ENCODE peak calls at places on chromosome X, in seven cellular contexts. One of them, this sample, is unnamed. For H3K9me3, the result is how much of the 10 kb centered on the place peaks cover.

GRCh38 chrX:25344191-25344936 is 328.6 kb upstream of the ARX start:
- DNase-seq in thoracic aorta: no peak
- DNase-seq in transverse colon: no peak
- DNase-seq in A549: no peak
- DNase-seq in H9: no peak
- DNase-seq in aorta: no peak
- DNase-seq in astrocyte: no peak
- DNase-seq in this sample: no peak

GRCh38 chrX:69045616-69046345 is 119.5 kb downstream of the PJA1 start:
- DNase-seq in astrocyte: no peak
- DNase-seq in aorta: no peak
- DNase-seq in thoracic aorta: no peak
- DNase-seq in H9: peak
- DNase-seq in A549: no peak
- DNase-seq in transverse colon: no peak
- DNase-seq in this sample: no peak

GRCh38 chrX:153971124-153971631 is 440 bp downstream of the HCFC1 start:
- DNase-seq in transverse colon: peak
- DNase-seq in H9: peak
- DNase-seq in aorta: peak
- DNase-seq in A549: peak
- DNase-seq in thoracic aorta: peak
- DNase-seq in astrocyte: peak
- DNase-seq in this sample: peak

GRCh38 chrX:120120223-120120622 is 4.5 kb upstream of the RHOXF1 start:
- DNase-seq in transverse colon: no peak
- DNase-seq in H9: no peak
- DNase-seq in aorta: no peak
- DNase-seq in A549: no peak
- DNase-seq in thoracic aorta: no peak
- DNase-seq in astrocyte: peak
- DNase-seq in this sample: no peak

GRCh38 chrX:31499120-31499519 is 427.3 kb upstream of the FTHL17 start:
- DNase-seq in thoracic aorta: no peak
- DNase-seq in transverse colon: no peak
- DNase-seq in aorta: no peak
- DNase-seq in A549: peak
- DNase-seq in astrocyte: peak
- DNase-seq in H9: no peak
- DNase-seq in this sample: no peak

GRCh38 chrX:152601848-152602616 is 35.7 kb upstream of the GABRQ start:
- DNase-seq in thoracic aorta: no peak
- DNase-seq in astrocyte: peak
- DNase-seq in A549: peak
- DNase-seq in transverse colon: no peak
- DNase-seq in aorta: no peak
- DNase-seq in H9: peak
- DNase-seq in this sample: no peak

GRCh38 chrX:153775631-153776595 is 4.9 kb upstream of the SRPK3 start:
- DNase-seq in A549: no peak
- DNase-seq in aorta: peak
- DNase-seq in astrocyte: no peak
- DNase-seq in thoracic aorta: no peak
- DNase-seq in transverse colon: no peak
- DNase-seq in H9: no peak
- DNase-seq in this sample: no peak

GRCh38 chrX:8244301-8244700 is 73.2 kb upstream of the VCX2 start:
- DNase-seq in astrocyte: peak
- DNase-seq in transverse colon: no peak
- DNase-seq in H9: no peak
- DNase-seq in thoracic aorta: no peak
- DNase-seq in A549: no peak
- DNase-seq in aorta: no peak
- DNase-seq in this sample: no peak

GRCh38 chrX:120736989-120737388 is 107.1 kb upstream of the C1GALT1C1 start:
- DNase-seq in transverse colon: no peak
- DNase-seq in astrocyte: peak
- DNase-seq in aorta: no peak
- DNase-seq in H9: no peak
- DNase-seq in A549: peak
- DNase-seq in thoracic aorta: no peak
- DNase-seq in this sample: no peak

GRCh38 chrX:12441376-12442128 is 303.3 kb downstream of the FRMPD4 start:
- DNase-seq in H9: no peak
- DNase-seq in transverse colon: no peak
- DNase-seq in aorta: no peak
- DNase-seq in thoracic aorta: no peak
- DNase-seq in astrocyte: peak
- DNase-seq in A549: no peak
- DNase-seq in this sample: no peak

GRCh38 chrX:22135171-22135711 is 103.1 kb downstream of the PHEX start:
- DNase-seq in transverse colon: no peak
- DNase-seq in thoracic aorta: no peak
- DNase-seq in A549: peak
- DNase-seq in astrocyte: peak
- DNase-seq in H9: no peak
- DNase-seq in aorta: no peak
- DNase-seq in this sample: no peak

GRCh38 chrX:109967151-109967550 is 35.8 kb upstream of the TMEM164 start:
- DNase-seq in aorta: no peak
- DNase-seq in H9: no peak
- DNase-seq in astrocyte: no peak
- DNase-seq in transverse colon: no peak
- DNase-seq in A549: no peak
- DNase-seq in thoracic aorta: no peak
- DNase-seq in this sample: no peak

GRCh38 chrX:46375831-46376230 is 169.4 kb downstream of the ZNF674 start:
- DNase-seq in A549: peak
- DNase-seq in H9: no peak
- DNase-seq in thoracic aorta: no peak
- DNase-seq in transverse colon: no peak
- DNase-seq in aorta: no peak
- DNase-seq in astrocyte: no peak
- DNase-seq in this sample: no peak

GRCh38 chrX:149383852-149384251 is 121.3 kb downstream of the IDS start:
- DNase-seq in A549: no peak
- DNase-seq in transverse colon: no peak
- DNase-seq in astrocyte: no peak
- DNase-seq in thoracic aorta: no peak
- DNase-seq in aorta: no peak
- DNase-seq in H9: no peak
- DNase-seq in this sample: no peak

GRCh38 chrX:7522860-7523259 is 320.1 kb upstream of the VCX start:
- DNase-seq in transverse colon: no peak
- DNase-seq in astrocyte: no peak
- DNase-seq in aorta: no peak
- DNase-seq in A549: no peak
- DNase-seq in thoracic aorta: no peak
- DNase-seq in H9: no peak
- DNase-seq in this sample: no peak

GRCh38 chrX:17525266-17525665 is 150.3 kb downstream of the NHS start:
- DNase-seq in thoracic aorta: no peak
- DNase-seq in aorta: no peak
- DNase-seq in H9: no peak
- DNase-seq in astrocyte: peak
- DNase-seq in transverse colon: no peak
- DNase-seq in A549: no peak
- DNase-seq in this sample: no peak

GRCh38 chrX:9859711-9860555 is 73.7 kb downstream of the SHROOM2 start:
- DNase-seq in thoracic aorta: no peak
- DNase-seq in transverse colon: no peak
- DNase-seq in A549: no peak
- DNase-seq in aorta: no peak
- DNase-seq in astrocyte: peak
- DNase-seq in H9: no peak
- DNase-seq in this sample: no peak

GRCh38 chrX:123720486-123720885 is 12.4 kb downstream of the THOC2 start:
- DNase-seq in A549: peak
- DNase-seq in thoracic aorta: no peak
- DNase-seq in aorta: no peak
- DNase-seq in H9: no peak
- DNase-seq in transverse colon: no peak
- DNase-seq in astrocyte: no peak
- DNase-seq in this sample: no peak

GRCh38 chrX:145178268-145178667 is 69.0 kb upstream of the SPANXN1 start:
- DNase-seq in A549: no peak
- DNase-seq in astrocyte: no peak
- DNase-seq in thoracic aorta: no peak
- DNase-seq in aorta: no peak
- DNase-seq in H9: no peak
- DNase-seq in transverse colon: no peak
- DNase-seq in this sample: no peak

GRCh38 chrX:107686792-107687191 is 58.5 kb downstream of the PRPS1 start:
- DNase-seq in H9: no peak
- DNase-seq in aorta: no peak
- DNase-seq in astrocyte: no peak
- DNase-seq in A549: no peak
- DNase-seq in thoracic aorta: no peak
- DNase-seq in transverse colon: no peak
- DNase-seq in this sample: no peak

GRCh38 chrX:13374364-13374763 is 54.5 kb upstream of the ATXN3L start:
- DNase-seq in aorta: no peak
- DNase-seq in transverse colon: no peak
- DNase-seq in A549: no peak
- DNase-seq in thoracic aorta: no peak
- DNase-seq in H9: no peak
- DNase-seq in astrocyte: no peak
- DNase-seq in this sample: no peak

GRCh38 chrX:104098151-104098808 is 14.0 kb upstream of the ZCCHC18 start:
- DNase-seq in thoracic aorta: no peak
- DNase-seq in A549: peak
- DNase-seq in aorta: no peak
- DNase-seq in astrocyte: peak
- DNase-seq in transverse colon: peak
- DNase-seq in H9: no peak
- DNase-seq in this sample: peak

GRCh38 chrX:23334871-23335599 is 386 bp downstream of the PTCHD1 start:
- DNase-seq in astrocyte: no peak
- DNase-seq in A549: no peak
- DNase-seq in transverse colon: no peak
- DNase-seq in thoracic aorta: no peak
- DNase-seq in aorta: no peak
- DNase-seq in H9: peak
- DNase-seq in this sample: no peak

GRCh38 chrX:1262369-1262768 is 6.2 kb upstream of the CSF2RA start:
- DNase-seq in A549: no peak
- DNase-seq in H9: peak
- DNase-seq in transverse colon: no peak
- DNase-seq in aorta: peak
- DNase-seq in thoracic aorta: no peak
- DNase-seq in astrocyte: no peak
- DNase-seq in this sample: no peak

GRCh38 chrX:1265061-1265460 is 3.6 kb upstream of the CSF2RA start:
- DNase-seq in transverse colon: no peak
- DNase-seq in A549: no peak
- DNase-seq in H9: no peak
- DNase-seq in thoracic aorta: no peak
- DNase-seq in astrocyte: no peak
- DNase-seq in aorta: no peak
- DNase-seq in this sample: no peak

GRCh38 chrX:1264556-1264955 is 4.1 kb upstream of the CSF2RA start:
- DNase-seq in A549: peak
- DNase-seq in H9: no peak
- DNase-seq in transverse colon: no peak
- DNase-seq in astrocyte: no peak
- DNase-seq in thoracic aorta: no peak
- DNase-seq in aorta: no peak
- DNase-seq in this sample: no peak

DNA sequence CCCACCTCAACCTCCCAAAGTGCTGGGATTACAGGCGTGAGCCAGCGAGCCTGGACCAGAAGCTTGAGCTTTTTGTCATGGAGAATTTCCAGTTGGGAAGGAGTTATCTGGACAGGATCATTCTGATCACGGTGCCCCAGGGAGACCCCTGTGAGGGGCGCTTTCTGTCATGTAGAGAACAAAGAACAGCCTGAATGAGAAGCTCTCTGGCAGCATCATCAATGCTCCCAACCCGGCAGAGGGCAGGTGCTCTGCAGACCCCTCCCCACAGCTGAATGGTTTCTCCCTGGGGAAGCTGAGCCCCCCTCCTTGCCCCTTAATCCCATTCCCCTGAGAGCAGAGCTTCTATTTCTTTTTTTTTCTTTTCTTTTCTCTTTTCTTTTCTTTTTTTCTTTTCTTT is 7.3 kb upstream of the CSF2RA start:
- DNase-seq in A549: no peak
- DNase-seq in aorta: peak
- DNase-seq in transverse colon: no peak
- DNase-seq in H9: peak
- DNase-seq in thoracic aorta: no peak
- DNase-seq in astrocyte: no peak
- DNase-seq in this sample: no peak
- H3K9me3 ChIP-seq in A549: under half
- H3K9me3 ChIP-seq in aorta: under half
- H3K9me3 ChIP-seq in transverse colon: under half
- H3K9me3 ChIP-seq in H9: under half
- H3K9me3 ChIP-seq in thoracic aorta: under half
- H3K9me3 ChIP-seq in astrocyte: under half
- H3K9me3 ChIP-seq in this sample: under half

GRCh38 chrX:129427267-129427666 is 96.0 kb downstream of the SMARCA1 start:
- DNase-seq in aorta: no peak
- DNase-seq in A549: no peak
- DNase-seq in thoracic aorta: no peak
- DNase-seq in transverse colon: no peak
- DNase-seq in H9: no peak
- DNase-seq in astrocyte: no peak
- DNase-seq in this sample: no peak

GRCh38 chrX:129423191-129423590 is 100.1 kb downstream of the SMARCA1 start:
- DNase-seq in astrocyte: no peak
- DNase-seq in transverse colon: no peak
- DNase-seq in H9: no peak
- DNase-seq in thoracic aorta: no peak
- DNase-seq in A549: no peak
- DNase-seq in aorta: no peak
- DNase-seq in this sample: no peak
- H3K9me3 ChIP-seq in astrocyte: under half
- H3K9me3 ChIP-seq in transverse colon: under half
- H3K9me3 ChIP-seq in H9: under half
- H3K9me3 ChIP-seq in thoracic aorta: under half
- H3K9me3 ChIP-seq in A549: under half
- H3K9me3 ChIP-seq in aorta: under half
- H3K9me3 ChIP-seq in this sample: under half

DNA sequence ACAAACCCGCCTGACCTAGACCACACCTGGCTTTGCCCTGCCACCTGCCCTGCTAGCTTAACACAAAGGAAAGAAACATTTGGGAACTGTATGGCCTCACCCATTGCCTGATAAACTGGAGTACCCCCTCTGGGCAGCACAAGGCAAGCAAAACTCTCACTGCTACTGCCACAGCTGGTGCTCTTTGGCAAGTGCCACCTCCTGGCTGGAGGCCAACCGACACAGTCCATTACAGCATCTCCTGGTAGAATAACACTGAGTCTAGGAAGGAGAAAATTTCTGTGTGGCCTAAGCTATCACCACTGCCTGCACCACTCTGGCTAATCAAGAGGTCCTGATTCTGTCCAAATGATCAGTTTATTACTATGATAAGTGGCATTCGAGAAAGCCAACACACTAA is 18.9 kb upstream of the SPANXN3 start:
- DNase-seq in A549: no peak
- DNase-seq in H9: no peak
- DNase-seq in astrocyte: no peak
- DNase-seq in thoracic aorta: no peak
- DNase-seq in transverse colon: no peak
- DNase-seq in aorta: no peak
- DNase-seq in this sample: no peak
- H3K9me3 ChIP-seq in A549: under half
- H3K9me3 ChIP-seq in H9: under half
- H3K9me3 ChIP-seq in astrocyte: under half
- H3K9me3 ChIP-seq in thoracic aorta: under half
- H3K9me3 ChIP-seq in transverse colon: under half
- H3K9me3 ChIP-seq in aorta: under half
- H3K9me3 ChIP-seq in this sample: under half

GRCh38 chrX:65148232-65148631 is 172.0 kb upstream of the ZC4H2 start:
- DNase-seq in transverse colon: no peak
- DNase-seq in astrocyte: no peak
- DNase-seq in A549: no peak
- DNase-seq in H9: no peak
- DNase-seq in thoracic aorta: no peak
- DNase-seq in aorta: no peak
- DNase-seq in this sample: no peak
- H3K9me3 ChIP-seq in transverse colon: under half
- H3K9me3 ChIP-seq in astrocyte: under half
- H3K9me3 ChIP-seq in A549: under half
- H3K9me3 ChIP-seq in H9: under half
- H3K9me3 ChIP-seq in thoracic aorta: under half
- H3K9me3 ChIP-seq in aorta: under half
- H3K9me3 ChIP-seq in this sample: under half